ENCODE peak calls at places on chromosomes 2 and 18, in five cellular contexts. Z is vagina, E is HL-60, N is HCT116, X is GM12878. F is an unnamed sample.

GRCh38 chr18:45275367-45276113 is 339.7 kb upstream of the SLC14A2 start:
- DNase-seq in N (peak; percentile 28), X (no peak), Z (no peak), E (peak; percentile 20), F (no peak)

GRCh38 chr18:49546719-49547273 is 15.1 kb upstream of the LIPG start:
- DNase-seq in N (no peak), X (no peak), E (no peak), Z (no peak), F (no peak)

GRCh38 chr2:36695746-36696415 is 626 bp upstream of the VIT start:
- DNase-seq in E (no peak), N (no peak), Z (no peak), X (no peak), F (no peak)

GRCh38 chr18:77249583-77250500 is at the start of gene GALR1:
- DNase-seq in Z (peak; percentile 27), X (no peak), E (no peak), N (no peak), F (no peak)

GRCh38 chr2:85433511-85434089 is 15.1 kb downstream of the SH2D6 start:
- DNase-seq in N (no peak), Z (no peak), E (no peak), X (no peak), F (peak; percentile 93)

GRCh38 chr2:45889053-45889452 is 237.6 kb downstream of the PRKCE start:
- DNase-seq in N (no peak), E (peak; percentile 69), Z (no peak), X (peak; percentile 73), F (no peak)

GRCh38 chr2:239292956-239293355 is 107.9 kb downstream of the HDAC4 start:
- DNase-seq in N (no peak), X (no peak), Z (no peak), E (no peak), F (peak; percentile 38)

GRCh38 chr18:75517286-75517685 is 89.8 kb upstream of the SMIM21 start:
- DNase-seq in Z (no peak), N (no peak), E (no peak), X (no peak), F (no peak)

GRCh38 chr18:11020454-11020853 is 128.9 kb downstream of the PIEZO2 start:
- DNase-seq in Z (no peak), E (no peak), N (no peak), X (no peak), F (no peak)

GRCh38 chr2:138512672-138513071 is 11.1 kb downstream of the SPOPL start:
- DNase-seq in Z (no peak), X (no peak), N (no peak), E (no peak), F (no peak)

GRCh38 chr2:118371500-118371899 is 283.2 kb downstream of the INSIG2 start:
- DNase-seq in X (no peak), N (peak; percentile 19), E (no peak), Z (no peak), F (no peak)

GRCh38 chr2:96546797-96547196 is 10.2 kb downstream of the ARID5A start:
- DNase-seq in Z (no peak), X (no peak), N (no peak), E (no peak), F (peak; percentile 30)

GRCh38 chr2:124333789-124334188 is 308.7 kb downstream of the CNTNAP5 start:
- DNase-seq in E (no peak), X (no peak), Z (no peak), N (no peak), F (no peak)

DNA sequence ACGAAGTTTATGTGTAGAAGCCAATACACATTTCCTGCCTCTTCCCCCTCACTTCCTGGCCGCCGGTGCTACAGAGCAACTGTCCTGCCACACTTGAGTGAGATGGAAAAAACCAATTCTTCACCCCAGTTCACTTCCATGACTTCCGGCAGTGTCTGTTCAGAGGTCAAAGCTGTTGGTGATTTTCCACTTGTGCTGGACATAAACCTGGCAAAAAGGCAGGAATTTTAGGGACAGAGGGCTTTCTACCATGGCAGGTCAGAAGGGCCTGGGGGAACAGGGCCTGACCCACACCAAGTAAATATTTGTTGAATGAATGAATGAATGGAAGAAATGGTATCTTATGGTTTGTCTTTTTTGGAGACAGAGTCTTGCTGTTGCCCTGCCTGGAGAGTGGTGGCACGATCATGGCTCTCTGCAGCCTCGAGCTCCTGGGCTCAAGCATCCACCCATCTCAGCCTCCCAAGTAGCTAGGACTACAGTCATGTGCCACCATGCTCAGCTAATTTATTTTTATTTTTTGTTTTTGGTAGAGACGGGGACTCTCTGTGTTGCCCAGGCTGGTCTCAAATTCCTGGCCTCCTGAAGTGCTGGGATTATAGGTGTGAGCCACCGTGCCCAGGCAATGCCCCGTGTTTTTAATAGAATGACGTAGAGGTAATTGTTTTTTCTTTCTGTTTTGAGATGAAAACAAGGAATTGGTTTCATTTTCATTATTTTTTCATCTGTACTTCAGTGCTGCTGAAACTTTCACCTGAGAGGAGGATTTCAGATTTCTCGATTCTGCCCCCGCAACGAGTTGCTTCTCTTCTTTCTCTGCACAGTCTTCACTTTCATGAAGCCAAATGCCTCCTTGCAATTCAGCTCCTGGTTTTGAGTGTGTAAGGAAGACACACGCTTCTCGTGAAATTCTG is 48.0 kb upstream of the LPIN2 start:
- DNase-seq in E (no peak), X (no peak), Z (no peak), N (no peak), F (no peak)
- TF ChIP-seq POLR2AphosphoS5 in E (no peak), X (no peak), Z (no peak), N (no peak), F (no peak)

DNA sequence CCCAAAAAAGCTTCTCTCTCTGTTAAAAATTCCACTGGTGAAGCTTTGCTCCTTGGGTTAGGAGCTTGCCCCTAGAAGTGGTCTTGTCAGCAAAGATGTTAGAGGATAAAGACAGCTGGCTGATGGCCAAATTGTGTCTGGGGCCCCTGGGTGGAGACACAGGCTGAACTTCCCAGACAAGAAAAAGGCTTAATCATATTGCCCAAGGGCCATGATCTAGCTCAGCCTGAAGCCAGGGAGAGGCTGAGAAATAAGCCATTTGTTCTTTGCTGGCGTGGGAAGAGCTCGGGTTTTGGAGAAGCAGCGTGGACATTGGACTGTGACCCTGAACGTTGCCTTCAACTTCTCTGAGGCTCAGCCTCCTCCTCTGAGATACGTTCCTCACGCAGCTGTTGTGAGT is 153.0 kb downstream of the ZFP36L2 start:
- DNase-seq in E (peak; percentile 56), N (no peak), Z (no peak), X (no peak), F (no peak)
- H3K4me3 ChIP-seq in E (no peak overlapping the region), N (no peak overlapping the region), Z (no peak overlapping the region), X (no peak overlapping the region), F (no peak overlapping the region)

DNA sequence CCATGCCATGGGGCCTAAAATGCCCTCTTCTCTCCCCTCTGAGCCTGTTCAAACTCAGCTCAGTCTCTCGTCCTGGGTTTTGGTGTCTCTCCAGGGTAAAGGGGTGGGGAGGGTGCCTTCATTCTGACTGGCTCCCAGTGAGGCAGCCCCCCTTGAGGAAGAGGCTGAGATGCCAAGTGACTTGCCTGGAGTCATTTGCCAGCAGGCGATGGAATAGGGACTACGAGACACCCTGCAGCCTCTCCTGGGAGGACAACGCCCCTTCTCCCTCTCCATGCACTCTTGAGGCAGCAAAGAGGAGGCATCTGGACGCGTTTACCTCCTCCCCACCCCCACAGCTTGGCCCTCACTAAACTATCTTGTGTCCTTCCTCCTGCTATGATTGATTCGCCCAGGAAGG is 765 bp upstream of the STON1 start:
- DNase-seq in X (no peak), N (no peak), Z (no peak), E (no peak), F (no peak)
- TF ChIP-seq POLR2AphosphoS5 in X (no peak), N (no peak), Z (no peak), E (no peak), F (no peak)

GRCh38 chr2:66537001-66537400 is 102.1 kb downstream of the MEIS1 start:
- DNase-seq in Z (no peak), E (no peak), N (no peak), X (no peak), F (no peak)
- H3K4me3 ChIP-seq in Z (no peak overlapping the region), E (no peak overlapping the region), N (no peak overlapping the region), X (no peak overlapping the region), F (no peak overlapping the region)

GRCh38 chr2:160407393-160408204 is 86.0 kb downstream of the RBMS1 start:
- DNase-seq in Z (no peak), N (no peak), X (no peak), E (peak; percentile 29), F (no peak)
- TF ChIP-seq POLR2AphosphoS5 in Z (no peak), N (peak; percentile 28), X (no peak), E (no peak), F (no peak)

GRCh38 chr2:99648115-99648850 is 158.5 kb upstream of the REV1 start:
- DNase-seq in E (no peak), Z (no peak), X (no peak), N (no peak), F (no peak)
- H3K4me3 ChIP-seq in E (no peak overlapping the region), Z (no peak overlapping the region), X (no peak overlapping the region), N (no peak overlapping the region), F (no peak overlapping the region)

DNA sequence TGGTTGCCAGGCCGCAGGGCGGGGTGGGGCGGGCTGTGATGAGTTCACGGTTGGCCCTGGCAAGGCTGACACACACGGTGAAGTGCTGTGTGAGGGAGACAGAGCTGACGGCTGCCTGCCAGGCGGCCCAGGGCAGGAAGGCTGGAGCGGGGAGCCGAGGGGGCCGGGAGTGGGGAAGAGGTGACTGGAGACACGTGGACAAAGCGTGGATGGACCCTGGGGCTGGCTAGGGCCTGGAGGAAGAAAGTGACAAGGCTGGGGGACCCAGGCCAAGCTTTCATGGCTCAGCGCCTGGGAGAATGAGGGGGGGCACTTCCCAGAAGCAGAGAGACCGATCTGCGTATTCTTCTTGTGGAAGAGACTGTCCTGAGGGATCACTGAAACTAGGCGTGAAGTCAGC is 123.2 kb downstream of the DYSF start:
- DNase-seq in E (no peak), X (no peak), Z (no peak), N (no peak), F (no peak)
- TF ChIP-seq POLR2AphosphoS5 in E (no peak), X (no peak), Z (no peak), N (no peak), F (no peak)